ENCODE peak calls at places on chromosome 1, in four cellular contexts. One of them, this sample, is unnamed.

GRCh38 chr1:2098839-2099785 is 48.9 kb downstream of the PRKCZ start:
- DNase-seq in coronary artery: no peak
- DNase-seq in cardiac fibroblast: no peak
- DNase-seq in AG10803: no peak
- DNase-seq in this sample: no peak

GRCh38 chr1:69185378-69185777 is 382.3 kb upstream of the LRRC7 start:
- DNase-seq in coronary artery: no peak
- DNase-seq in AG10803: no peak
- DNase-seq in cardiac fibroblast: no peak
- DNase-seq in this sample: no peak

GRCh38 chr1:31955917-31956736 is 18.0 kb upstream of the PTP4A2 start:
- DNase-seq in cardiac fibroblast: peak
- DNase-seq in coronary artery: peak
- DNase-seq in AG10803: peak
- DNase-seq in this sample: no peak

GRCh38 chr1:2812939-2813653 is 11.6 kb upstream of the TTC34 start:
- DNase-seq in cardiac fibroblast: no peak
- DNase-seq in coronary artery: no peak
- DNase-seq in AG10803: no peak
- DNase-seq in this sample: no peak

GRCh38 chr1:59763418-59763817 is 51.3 kb upstream of the HOOK1 start:
- DNase-seq in cardiac fibroblast: no peak
- DNase-seq in AG10803: no peak
- DNase-seq in coronary artery: no peak
- DNase-seq in this sample: no peak

GRCh38 chr1:61081637-61082335 is 575 bp upstream of the NFIA start:
- DNase-seq in AG10803: peak
- DNase-seq in cardiac fibroblast: peak
- DNase-seq in coronary artery: no peak
- DNase-seq in this sample: no peak

GRCh38 chr1:16719571-16720402 is 20.5 kb upstream of the RNU1-4 start:
- DNase-seq in AG10803: no peak
- DNase-seq in coronary artery: peak
- DNase-seq in cardiac fibroblast: no peak
- DNase-seq in this sample: no peak

GRCh38 chr1:42765832-42766722 is 751 bp downstream of the P3H1 start:
- DNase-seq in cardiac fibroblast: peak
- DNase-seq in coronary artery: no peak
- DNase-seq in AG10803: peak
- DNase-seq in this sample: no peak

GRCh38 chr1:199742547-199742946 is 285.0 kb upstream of the NR5A2 start:
- DNase-seq in coronary artery: no peak
- DNase-seq in AG10803: peak
- DNase-seq in cardiac fibroblast: peak
- DNase-seq in this sample: no peak

GRCh38 chr1:58206749-58207148 is 339.8 kb downstream of the OMA1 start:
- DNase-seq in cardiac fibroblast: no peak
- DNase-seq in AG10803: no peak
- DNase-seq in coronary artery: no peak
- DNase-seq in this sample: no peak

GRCh38 chr1:33234588-33234990 is 21.7 kb upstream of the ZNF362 start:
- DNase-seq in cardiac fibroblast: no peak
- DNase-seq in coronary artery: no peak
- DNase-seq in AG10803: no peak
- DNase-seq in this sample: no peak

GRCh38 chr1:115539736-115540135 is 102.0 kb upstream of the VANGL1 start:
- DNase-seq in AG10803: no peak
- DNase-seq in cardiac fibroblast: peak
- DNase-seq in coronary artery: no peak
- DNase-seq in this sample: no peak

GRCh38 chr1:221284028-221284427 is 404.8 kb downstream of the HLX start:
- DNase-seq in coronary artery: no peak
- DNase-seq in cardiac fibroblast: peak
- DNase-seq in AG10803: peak
- DNase-seq in this sample: no peak

GRCh38 chr1:111746614-111746999 is 7.4 kb upstream of the INKA2 start:
- DNase-seq in cardiac fibroblast: no peak
- DNase-seq in coronary artery: no peak
- DNase-seq in AG10803: no peak
- DNase-seq in this sample: no peak

GRCh38 chr1:227318852-227319607 is 738 bp upstream of the CDC42BPA start:
- DNase-seq in AG10803: peak
- DNase-seq in cardiac fibroblast: peak
- DNase-seq in coronary artery: peak
- DNase-seq in this sample: peak

GRCh38 chr1:119336738-119337315 is 31.8 kb upstream of the HAO2 start:
- DNase-seq in AG10803: peak
- DNase-seq in cardiac fibroblast: peak
- DNase-seq in coronary artery: no peak
- DNase-seq in this sample: no peak

GRCh38 chr1:45769261-45769932 is 18.9 kb upstream of the IPP start:
- DNase-seq in coronary artery: no peak
- DNase-seq in cardiac fibroblast: peak
- DNase-seq in AG10803: peak
- DNase-seq in this sample: no peak

GRCh38 chr1:89519779-89520358 is 4.8 kb upstream of the LRRC8B start:
- DNase-seq in coronary artery: no peak
- DNase-seq in cardiac fibroblast: peak
- DNase-seq in AG10803: peak
- DNase-seq in this sample: no peak

GRCh38 chr1:168893359-168893791 is 164.4 kb upstream of the DPT start:
- DNase-seq in cardiac fibroblast: peak
- DNase-seq in AG10803: no peak
- DNase-seq in coronary artery: no peak
- DNase-seq in this sample: no peak

GRCh38 chr1:85587846-85588245 is 7.3 kb downstream of the CCN1 start:
- DNase-seq in cardiac fibroblast: peak
- DNase-seq in coronary artery: no peak
- DNase-seq in AG10803: peak
- DNase-seq in this sample: no peak
- TF ChIP-seq CTCF in cardiac fibroblast: no peak
- TF ChIP-seq CTCF in coronary artery: no peak
- TF ChIP-seq CTCF in AG10803: no peak
- TF ChIP-seq CTCF in this sample: no peak

DNA sequence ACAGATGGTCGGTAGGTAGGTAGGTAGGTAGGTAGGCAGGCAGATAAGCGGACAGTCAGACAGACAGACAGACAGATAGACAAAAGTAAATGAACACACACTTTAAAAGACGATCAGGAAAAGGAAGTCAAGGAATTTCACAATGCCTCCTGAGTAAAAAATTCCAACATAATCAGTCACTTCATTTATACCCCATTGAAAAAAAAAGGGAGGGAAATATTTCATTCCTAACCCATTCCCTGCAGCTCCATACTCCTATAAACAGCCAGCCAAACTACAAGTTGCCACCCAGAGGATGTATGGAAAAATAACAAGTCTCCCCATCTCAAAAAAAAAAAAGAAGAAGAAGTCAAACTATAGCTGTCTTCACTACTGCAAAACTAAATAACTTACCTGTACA is 43.4 kb downstream of the ZZZ3 start:
- DNase-seq in coronary artery: no peak
- DNase-seq in cardiac fibroblast: peak
- DNase-seq in AG10803: peak
- DNase-seq in this sample: no peak
- TF ChIP-seq CTCF in coronary artery: no peak
- TF ChIP-seq CTCF in cardiac fibroblast: no peak
- TF ChIP-seq CTCF in AG10803: no peak
- TF ChIP-seq CTCF in this sample: no peak

GRCh38 chr1:5634893-5635292 is 357.3 kb downstream of the NPHP4 start:
- DNase-seq in coronary artery: peak
- DNase-seq in cardiac fibroblast: no peak
- DNase-seq in AG10803: no peak
- DNase-seq in this sample: peak
- TF ChIP-seq CTCF in coronary artery: no peak
- TF ChIP-seq CTCF in cardiac fibroblast: no peak
- TF ChIP-seq CTCF in AG10803: no peak
- TF ChIP-seq CTCF in this sample: no peak

GRCh38 chr1:154749078-154749760 is 120.9 kb downstream of the KCNN3 start:
- DNase-seq in coronary artery: no peak
- DNase-seq in AG10803: peak
- DNase-seq in cardiac fibroblast: peak
- DNase-seq in this sample: no peak

GRCh38 chr1:154751690-154752089 is 118.4 kb downstream of the KCNN3 start:
- DNase-seq in coronary artery: no peak
- DNase-seq in cardiac fibroblast: peak
- DNase-seq in AG10803: peak
- DNase-seq in this sample: no peak

GRCh38 chr1:154753426-154753825 is 116.7 kb downstream of the KCNN3 start:
- DNase-seq in AG10803: no peak
- DNase-seq in cardiac fibroblast: no peak
- DNase-seq in coronary artery: no peak
- DNase-seq in this sample: no peak

GRCh38 chr1:154750681-154751665 is 119.1 kb downstream of the KCNN3 start:
- DNase-seq in AG10803: no peak
- DNase-seq in cardiac fibroblast: no peak
- DNase-seq in coronary artery: no peak
- DNase-seq in this sample: no peak

GRCh38 chr1:154752273-154753030 is 117.6 kb downstream of the KCNN3 start:
- DNase-seq in coronary artery: no peak
- DNase-seq in cardiac fibroblast: no peak
- DNase-seq in AG10803: no peak
- DNase-seq in this sample: no peak
- TF ChIP-seq CTCF in coronary artery: no peak
- TF ChIP-seq CTCF in cardiac fibroblast: no peak
- TF ChIP-seq CTCF in AG10803: no peak
- TF ChIP-seq CTCF in this sample: no peak

GRCh38 chr1:43986712-43987111 is 4.7 kb upstream of the CCDC24 start:
- DNase-seq in cardiac fibroblast: no peak
- DNase-seq in coronary artery: no peak
- DNase-seq in AG10803: no peak
- DNase-seq in this sample: no peak
- TF ChIP-seq CTCF in cardiac fibroblast: no peak
- TF ChIP-seq CTCF in coronary artery: no peak
- TF ChIP-seq CTCF in AG10803: no peak
- TF ChIP-seq CTCF in this sample: no peak

This sample was measured in osteocyte.